ENCODE peak calls at places on chromosomes 5 and 9, in five cellular contexts. X is mesothelial cell of epicardium, R is MM.1S, B is right lobe of liver, J is WTC11. O is an unnamed sample.

GRCh38 chr5:130243641-130244040 is 339.4 kb downstream of the CHSY3 start:
- DNase-seq in X (no peak), R (no peak), B (no peak), J (peak; percentile 21), O (no peak)

GRCh38 chr5:123421773-123422172 is 1.4 kb downstream of the CEP120 start:
- DNase-seq in X (no peak), R (no peak), B (no peak), J (no peak), O (no peak)

GRCh38 chr9:91500509-91501011 is 76.9 kb upstream of the NFIL3 start:
- DNase-seq in X (no peak), R (no peak), B (no peak), J (no peak), O (no peak)

GRCh38 chr5:119179857-119180641 is 109.2 kb downstream of the DMXL1 start:
- DNase-seq in X (no peak), R (no peak), B (no peak), J (no peak), O (no peak)

GRCh38 chr9:86353591-86354047 is 591 bp downstream of the TUT7 start:
- DNase-seq in X (no peak), R (peak; percentile 32), B (no peak), J (no peak), O (no peak)

GRCh38 chr9:110016340-110016739 is 191.6 kb downstream of the C9orf152 start:
- DNase-seq in X (no peak), R (no peak), B (no peak), J (no peak), O (no peak)

GRCh38 chr5:128154943-128155342 is 71.4 kb downstream of the SLC12A2 start:
- DNase-seq in X (no peak), R (no peak), B (no peak), J (no peak), O (no peak)

GRCh38 chr9:8652282-8652681 is 852.7 kb upstream of the DMAC1 start:
- DNase-seq in X (no peak), R (no peak), B (no peak), J (no peak), O (no peak)

GRCh38 chr5:14143843-14144585 is 872 bp downstream of the TRIO start:
- DNase-seq in X (peak; percentile 67), R (peak; percentile 33), B (peak; percentile 67), J (peak; percentile 42), O (no peak)

GRCh38 chr5:96008487-96008886 is 46.8 kb upstream of the ELL2 start:
- DNase-seq in X (no peak), R (no peak), B (no peak), J (no peak), O (no peak)

GRCh38 chr5:154446183-154447073 is 631 bp downstream of the SAP30L start:
- DNase-seq in X (peak; percentile 77), R (peak; percentile 29), B (peak; percentile 60), J (peak; percentile 67), O (peak; percentile 56)

GRCh38 chr9:86481466-86481865 is 127.3 kb upstream of the TUT7 start:
- DNase-seq in X (no peak), R (no peak), B (no peak), J (no peak), O (no peak)

GRCh38 chr5:32812399-32812798 is 101.3 kb downstream of the NPR3 start:
- DNase-seq in X (no peak), R (no peak), B (no peak), J (no peak), O (no peak)

GRCh38 chr5:180977852-180978251 is 10.8 kb upstream of the BTNL3 start:
- DNase-seq in X (no peak), R (no peak), B (no peak), J (no peak), O (no peak)

GRCh38 chr5:44536650-44537260 is 147.5 kb upstream of the FGF10 start:
- DNase-seq in X (peak; percentile 46), R (peak; percentile 49), B (peak; percentile 50), J (peak; percentile 39), O (peak; percentile 6)

GRCh38 chr5:122151640-122152039 is 22.3 kb downstream of the ZNF474 start:
- DNase-seq in X (no peak), R (no peak), B (no peak), J (no peak), O (no peak)

GRCh38 chr5:178683758-178684157 is 46.7 kb downstream of the ZNF354A start:
- DNase-seq in X (no peak), R (no peak), B (no peak), J (no peak), O (no peak)

GRCh38 chr5:159891371-159891770 is 24.9 kb upstream of the ADRA1B start:
- DNase-seq in X (no peak), R (no peak), B (no peak), J (peak; percentile 36), O (no peak)

GRCh38 chr9:124209279-124209678 is 48.5 kb upstream of the NEK6 start:
- DNase-seq in X (no peak), R (no peak), B (peak; percentile 29), J (peak; percentile 63), O (no peak)

GRCh38 chr5:976849-977751 is 31.5 kb upstream of the NKD2 start:
- DNase-seq in X (no peak), R (no peak), B (peak; percentile 37), J (no peak), O (no peak)

GRCh38 chr5:157836121-157836753 is 22.7 kb downstream of the CLINT1 start:
- DNase-seq in X (no peak), R (no peak), B (no peak), J (no peak), O (no peak)

GRCh38 chr5:1311443-1312055 is 16.7 kb upstream of the TERT start:
- DNase-seq in X (peak; percentile 14), R (no peak), B (no peak), J (no peak), O (no peak)

GRCh38 chr5:173468821-173469251 is 140.6 kb upstream of the STC2 start:
- DNase-seq in X (no peak), R (no peak), B (no peak), J (no peak), O (no peak)

GRCh38 chr9:129888085-129888808 is 53.0 kb downstream of the USP20 start:
- DNase-seq in X (no peak), R (peak; percentile 99), B (no peak), J (no peak), O (peak; percentile 96)

GRCh38 chr5:867300-867699 is 16.5 kb upstream of the ZDHHC11 start:
- DNase-seq in X (no peak), R (no peak), B (no peak), J (peak; percentile 25), O (no peak)

GRCh38 chr9:4615251-4615650 is 46.8 kb upstream of the PLPP6 start:
- DNase-seq in X (no peak), R (no peak), B (peak; percentile 67), J (no peak), O (no peak)

GRCh38 chr5:67233075-67233474 is 36.5 kb upstream of the CD180 start:
- DNase-seq in X (no peak), R (no peak), B (no peak), J (no peak), O (no peak)

GRCh38 chr5:154107729-154108128 is 69.0 kb downstream of the MFAP3 start:
- DNase-seq in X (no peak), R (no peak), B (no peak), J (peak; percentile 43), O (no peak)

GRCh38 chr9:6034954-6035353 is 19.5 kb upstream of the RANBP6 start:
- DNase-seq in X (no peak), R (no peak), B (no peak), J (no peak), O (no peak)

GRCh38 chr5:56277573-56277972 is 44.4 kb upstream of the ANKRD55 start:
- DNase-seq in X (no peak), R (no peak), B (no peak), J (no peak), O (no peak)

GRCh38 chr5:65926893-65927292 is 518 bp downstream of the ERBIN start:
- DNase-seq in X (peak; percentile 41), R (peak; percentile 17), B (no peak), J (no peak), O (peak; percentile 26)

GRCh38 chr5:34055671-34056070 is 12.7 kb upstream of the C1QTNF3 start:
- DNase-seq in X (no peak), R (no peak), B (no peak), J (no peak), O (no peak)

GRCh38 chr5:124996023-124996763 is 249.8 kb upstream of the ZNF608 start:
- DNase-seq in X (no peak), R (no peak), B (no peak), J (no peak), O (no peak)
- TF ChIP-seq CTCF in X (no peak), R (no peak), B (no peak), J (no peak), O (no peak)

GRCh38 chr5:38023799-38024198 is 184.0 kb upstream of the GDNF start:
- DNase-seq in X (no peak), R (no peak), B (no peak), J (no peak), O (no peak)
- TF ChIP-seq CTCF in X (peak; percentile 78), R (peak; percentile 21), B (peak; percentile 26), J (no peak), O (peak; percentile 22)

GRCh38 chr9:79120533-79121315 is 451.0 kb upstream of the TLE4 start:
- DNase-seq in X (no peak), R (no peak), B (no peak), J (no peak), O (no peak)

GRCh38 chr9:79115176-79115575 is 456.6 kb upstream of the TLE4 start:
- DNase-seq in X (no peak), R (no peak), B (no peak), J (no peak), O (no peak)

GRCh38 chr9:79116709-79117108 is 455.1 kb upstream of the TLE4 start:
- DNase-seq in X (no peak), R (no peak), B (no peak), J (no peak), O (no peak)

GRCh38 chr9:79111653-79112052 is 460.1 kb upstream of the TLE4 start:
- DNase-seq in X (no peak), R (no peak), B (no peak), J (no peak), O (no peak)

DNA sequence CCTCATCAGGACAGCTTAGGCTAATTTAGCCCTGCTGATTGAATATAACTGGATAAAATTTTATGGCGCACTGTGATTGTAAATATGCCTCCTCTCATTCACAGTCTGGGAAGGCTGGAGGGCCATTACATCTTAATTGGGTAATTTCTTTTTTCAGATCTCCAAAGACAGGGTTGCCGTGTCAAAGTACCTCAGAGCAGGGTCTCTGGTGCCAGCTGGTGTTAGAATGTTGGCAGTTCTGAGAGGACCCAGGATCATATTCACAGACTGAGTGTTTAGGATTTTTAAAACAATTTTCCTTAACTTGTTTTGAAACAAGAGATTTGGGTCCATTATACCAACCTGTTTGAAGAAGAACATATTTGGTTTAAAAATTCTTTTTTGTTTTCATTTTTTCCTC is 455.7 kb upstream of the TLE4 start:
- DNase-seq in X (no peak), R (no peak), B (no peak), J (no peak), O (no peak)
- TF ChIP-seq CTCF in X (no peak), R (no peak), B (no peak), J (no peak), O (no peak)

GRCh38 chr9:24242599-24242998 is 303.1 kb downstream of the IZUMO3 start:
- DNase-seq in X (no peak), R (peak; percentile 64), B (no peak), J (no peak), O (no peak)

DNA sequence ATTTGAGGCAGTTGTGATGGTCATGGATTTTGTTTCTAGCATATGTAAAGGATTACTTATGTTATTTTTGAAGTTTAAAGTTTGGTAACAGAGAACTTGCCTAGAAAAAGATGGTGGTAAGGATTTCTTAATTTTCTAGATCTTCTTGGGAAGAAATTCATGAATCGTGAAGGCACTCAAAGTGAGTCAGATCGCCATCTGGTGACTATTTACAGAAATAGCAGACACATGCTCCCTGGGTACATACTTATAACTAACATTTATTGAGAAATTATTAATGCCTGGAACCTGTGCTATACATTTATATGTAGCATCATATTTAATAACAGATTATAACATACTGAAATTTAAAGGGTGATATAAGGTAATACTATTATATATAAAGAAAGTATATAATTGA is 299.7 kb downstream of the IZUMO3 start:
- DNase-seq in X (no peak), R (peak; percentile 26), B (no peak), J (no peak), O (no peak)
- TF ChIP-seq CTCF in X (no peak), R (peak; percentile 43), B (peak; percentile 19), J (no peak), O (peak; percentile 46)

O was measured in DND-41.